ENCODE peak calls at places on chromosomes 3 and 15, in five cellular contexts. G is fibroblast of mammary gland; K is stimulated activated CD4-positive, alpha-beta T cell treated with anti-CD3 and anti-CD28 coated beads, Interleukin-4, amount 100 ng/mL, for 24 hours; C is DND-41; X is effector CD4-positive, alpha-beta T cell. A is an unnamed sample.

GRCh38 chr3:139619484-139619883 is 58.3 kb downstream of the NMNAT3 start:
- DNase-seq in G (no peak), K (no peak), C (no peak), X (no peak), A (no peak)

GRCh38 chr3:31534036-31534435 is 1.3 kb downstream of the STT3B start:
- DNase-seq in G (no peak), K (no peak), C (no peak), X (no peak), A (peak)

GRCh38 chr3:178297732-178298131 is 238.5 kb upstream of the KCNMB2 start:
- DNase-seq in G (no peak), K (no peak), C (no peak), X (no peak), A (no peak)

GRCh38 chr3:61173685-61174084 is 77.6 kb downstream of the FHIT start:
- DNase-seq in G (no peak), K (no peak), C (no peak), X (no peak), A (peak)

GRCh38 chr15:43514241-43515057 is 3.0 kb upstream of the MAP1A start:
- DNase-seq in G (peak), K (peak), C (peak), X (no peak), A (peak)

GRCh38 chr15:69504352-69505040 is 51.9 kb downstream of the RPLP1 start:
- DNase-seq in G (no peak), K (no peak), C (no peak), X (no peak), A (peak)

GRCh38 chr3:94285874-94286273 is 223.0 kb downstream of the NSUN3 start:
- DNase-seq in G (peak), K (no peak), C (no peak), X (no peak), A (peak)

GRCh38 chr3:124033360-124034015 is 41.6 kb upstream of the ROPN1 start:
- DNase-seq in G (no peak), K (no peak), C (no peak), X (no peak), A (peak)

GRCh38 chr3:14507345-14507741 is 32.8 kb downstream of the GRIP2 start:
- DNase-seq in G (no peak), K (no peak), C (no peak), X (no peak), A (no peak)

GRCh38 chr15:71678191-71678590 is 132.2 kb upstream of the NR2E3 start:
- DNase-seq in G (peak), K (no peak), C (no peak), X (no peak), A (peak)

GRCh38 chr15:31758126-31758525 is 272.2 kb upstream of the CHRNA7 start:
- DNase-seq in G (peak), K (no peak), C (no peak), X (no peak), A (peak)

GRCh38 chr3:23242106-23242505 is 39.0 kb downstream of the UBE2E2 start:
- DNase-seq in G (no peak), K (no peak), C (no peak), X (no peak), A (no peak)

GRCh38 chr3:22117751-22118346 is 366.8 kb upstream of the ZNF385D start:
- DNase-seq in G (peak), K (no peak), C (no peak), X (no peak), A (peak)

GRCh38 chr15:60076055-60076454 is 71.9 kb downstream of the FOXB1 start:
- DNase-seq in G (no peak), K (no peak), C (no peak), X (no peak), A (no peak)

GRCh38 chr3:3023106-3023505 is 87.1 kb downstream of the IL5RA start:
- DNase-seq in G (no peak), K (no peak), C (no peak), X (no peak), A (no peak)